ENCODE peak calls at places on chromosomes 4 and X, in five cellular contexts. One of them, this sample, is unnamed. For H3K9me2, the result is how much of the 10 kb centered on the place peaks cover.

GRCh38 chr4:508675-509373 is 9.8 kb downstream of the PIGG start:
- DNase-seq in GM23248: no peak
- DNase-seq in HCT116: no peak
- DNase-seq in GM23338: no peak
- DNase-seq in MM.1S: no peak
- DNase-seq in this sample: no peak

GRCh38 chr4:78145622-78146021 is 88.5 kb downstream of the FRAS1 start:
- DNase-seq in GM23248: no peak
- DNase-seq in HCT116: no peak
- DNase-seq in GM23338: peak
- DNase-seq in MM.1S: no peak
- DNase-seq in this sample: no peak

GRCh38 chr4:67234296-67234695 is 311.0 kb downstream of the CENPC start:
- DNase-seq in GM23248: no peak
- DNase-seq in HCT116: no peak
- DNase-seq in GM23338: peak
- DNase-seq in MM.1S: no peak
- DNase-seq in this sample: peak

GRCh38 chr4:74174941-74175340 is 17.0 kb downstream of the MTHFD2L start:
- DNase-seq in GM23248: no peak
- DNase-seq in HCT116: no peak
- DNase-seq in GM23338: no peak
- DNase-seq in MM.1S: no peak
- DNase-seq in this sample: no peak

GRCh38 chr4:8907596-8908205 is 36.1 kb upstream of the HMX1 start:
- DNase-seq in GM23248: no peak
- DNase-seq in HCT116: no peak
- DNase-seq in GM23338: no peak
- DNase-seq in MM.1S: no peak
- DNase-seq in this sample: no peak

GRCh38 chr4:85787133-85787532 is 312.2 kb downstream of the ARHGAP24 start:
- DNase-seq in GM23248: peak
- DNase-seq in HCT116: no peak
- DNase-seq in GM23338: no peak
- DNase-seq in MM.1S: no peak
- DNase-seq in this sample: peak

GRCh38 chr4:149280886-149281285 is 534.8 kb downstream of the IQCM start:
- DNase-seq in GM23248: no peak
- DNase-seq in HCT116: no peak
- DNase-seq in GM23338: no peak
- DNase-seq in MM.1S: no peak
- DNase-seq in this sample: no peak

GRCh38 chrX:95950679-95951078 is 734.0 kb upstream of the DIAPH2 start:
- DNase-seq in GM23248: no peak
- DNase-seq in HCT116: no peak
- DNase-seq in GM23338: no peak
- DNase-seq in MM.1S: peak
- DNase-seq in this sample: no peak

GRCh38 chr4:133921280-133922195 is 280.1 kb downstream of the PABPC4L start:
- DNase-seq in GM23248: peak
- DNase-seq in HCT116: no peak
- DNase-seq in GM23338: no peak
- DNase-seq in MM.1S: no peak
- DNase-seq in this sample: peak

GRCh38 chr4:122104184-122104583 is 47.9 kb upstream of the BLTP1 start:
- DNase-seq in GM23248: no peak
- DNase-seq in HCT116: no peak
- DNase-seq in GM23338: no peak
- DNase-seq in MM.1S: no peak
- DNase-seq in this sample: no peak

GRCh38 chr4:4914965-4915845 is 55.7 kb downstream of the MSX1 start:
- DNase-seq in GM23248: no peak
- DNase-seq in HCT116: no peak
- DNase-seq in GM23338: no peak
- DNase-seq in MM.1S: no peak
- DNase-seq in this sample: no peak

GRCh38 chr4:15656038-15656470 is 897 bp upstream of the FBXL5 start:
- DNase-seq in GM23248: no peak
- DNase-seq in HCT116: no peak
- DNase-seq in GM23338: peak
- DNase-seq in MM.1S: no peak
- DNase-seq in this sample: no peak

GRCh38 chr4:112147697-112148096 is 2.4 kb downstream of the FAM241A start:
- DNase-seq in GM23248: peak
- DNase-seq in HCT116: no peak
- DNase-seq in GM23338: no peak
- DNase-seq in MM.1S: no peak
- DNase-seq in this sample: no peak

GRCh38 chr4:186915816-186916215 is 192.2 kb upstream of the FAT1 start:
- DNase-seq in GM23248: no peak
- DNase-seq in HCT116: no peak
- DNase-seq in GM23338: peak
- DNase-seq in MM.1S: no peak
- DNase-seq in this sample: no peak

GRCh38 chr4:74100531-74100930 is 1.5 kb upstream of the CXCL2 start:
- DNase-seq in GM23248: no peak
- DNase-seq in HCT116: no peak
- DNase-seq in GM23338: no peak
- DNase-seq in MM.1S: no peak
- DNase-seq in this sample: peak

GRCh38 chr4:116639070-116639577 is 446.3 kb downstream of the TRAM1L1 start:
- DNase-seq in GM23248: no peak
- DNase-seq in HCT116: no peak
- DNase-seq in GM23338: no peak
- DNase-seq in MM.1S: peak
- DNase-seq in this sample: no peak

GRCh38 chrX:82087699-82088098 is 885.8 kb downstream of the SH3BGRL start:
- DNase-seq in GM23248: no peak
- DNase-seq in HCT116: no peak
- DNase-seq in GM23338: no peak
- DNase-seq in MM.1S: peak
- DNase-seq in this sample: no peak

GRCh38 chr4:1598206-1598605 is 85.9 kb downstream of the FAM53A start:
- DNase-seq in GM23248: no peak
- DNase-seq in HCT116: no peak
- DNase-seq in GM23338: no peak
- DNase-seq in MM.1S: no peak
- DNase-seq in this sample: no peak

GRCh38 chr4:33966808-33967207 is 2277.5 kb downstream of the ARAP2 start:
- DNase-seq in GM23248: no peak
- DNase-seq in HCT116: no peak
- DNase-seq in GM23338: no peak
- DNase-seq in MM.1S: no peak
- DNase-seq in this sample: no peak

GRCh38 chrX:153438522-153438921 is 7.3 kb downstream of the TREX2 start:
- DNase-seq in GM23248: peak
- DNase-seq in HCT116: no peak
- DNase-seq in GM23338: no peak
- DNase-seq in MM.1S: no peak
- DNase-seq in this sample: peak

GRCh38 chr4:184924516-184924915 is 93.8 kb upstream of the HELT start:
- DNase-seq in GM23248: no peak
- DNase-seq in HCT116: no peak
- DNase-seq in GM23338: no peak
- DNase-seq in MM.1S: peak
- DNase-seq in this sample: no peak

GRCh38 chrX:71098302-71098701 is 2.7 kb downstream of the FOXO4 start:
- DNase-seq in GM23248: peak
- DNase-seq in HCT116: peak
- DNase-seq in GM23338: peak
- DNase-seq in MM.1S: peak
- DNase-seq in this sample: peak

GRCh38 chr4:177554966-177555574 is 112.8 kb upstream of the AGA start:
- DNase-seq in GM23248: peak
- DNase-seq in HCT116: no peak
- DNase-seq in GM23338: peak
- DNase-seq in MM.1S: peak
- DNase-seq in this sample: peak

GRCh38 chr4:123783091-123783765 is 386.6 kb downstream of the SPRY1 start:
- DNase-seq in GM23248: peak
- DNase-seq in HCT116: no peak
- DNase-seq in GM23338: no peak
- DNase-seq in MM.1S: no peak
- DNase-seq in this sample: no peak
- H3K9me2 ChIP-seq in GM23248: under half
- H3K9me2 ChIP-seq in HCT116: under half
- H3K9me2 ChIP-seq in GM23338: under half
- H3K9me2 ChIP-seq in MM.1S: under half
- H3K9me2 ChIP-seq in this sample: under half

DNA sequence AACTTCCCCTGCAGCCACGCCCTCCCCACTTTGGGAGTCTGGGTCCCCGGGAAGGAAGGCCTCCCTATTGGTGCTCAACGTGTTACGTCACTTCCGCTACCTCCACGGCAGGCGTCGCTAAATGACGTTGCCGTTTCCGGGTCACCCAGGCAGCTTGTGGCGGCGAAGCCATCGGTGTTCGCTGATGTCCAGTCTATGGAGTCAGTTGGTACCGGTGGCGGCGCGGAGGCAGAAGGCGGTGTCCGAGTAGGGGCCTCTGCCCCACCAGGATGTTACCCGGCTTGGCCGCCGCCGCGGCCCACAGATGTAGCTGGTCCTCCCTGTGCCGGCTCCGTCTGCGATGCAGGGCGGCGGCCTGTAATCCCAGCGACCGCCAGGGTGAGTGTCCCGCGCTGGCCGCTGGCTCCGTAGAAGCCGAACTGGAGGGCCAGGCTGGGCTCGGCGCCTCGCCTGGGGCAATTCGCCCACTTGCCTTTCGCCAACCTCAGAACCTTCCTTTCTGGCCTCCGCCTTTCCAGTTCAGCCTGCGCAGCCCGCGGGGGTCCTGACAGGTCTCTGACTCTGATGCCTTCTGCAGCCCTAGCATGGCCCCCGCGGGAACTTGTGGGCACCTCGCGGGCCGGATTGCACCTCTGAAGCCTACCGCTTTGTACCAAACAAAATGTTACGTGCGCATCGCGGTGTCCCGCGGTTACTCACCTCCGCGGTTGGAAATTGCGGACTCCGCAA is at the start of gene SLC30A9:
- DNase-seq in GM23248: peak
- DNase-seq in HCT116: peak
- DNase-seq in GM23338: peak
- DNase-seq in MM.1S: peak
- DNase-seq in this sample: peak
- TF ChIP-seq EZH2 in GM23248: no peak
- TF ChIP-seq EZH2 in HCT116: no peak
- TF ChIP-seq EZH2 in GM23338: no peak
- TF ChIP-seq EZH2 in MM.1S: no peak
- TF ChIP-seq EZH2 in this sample: no peak

DNA sequence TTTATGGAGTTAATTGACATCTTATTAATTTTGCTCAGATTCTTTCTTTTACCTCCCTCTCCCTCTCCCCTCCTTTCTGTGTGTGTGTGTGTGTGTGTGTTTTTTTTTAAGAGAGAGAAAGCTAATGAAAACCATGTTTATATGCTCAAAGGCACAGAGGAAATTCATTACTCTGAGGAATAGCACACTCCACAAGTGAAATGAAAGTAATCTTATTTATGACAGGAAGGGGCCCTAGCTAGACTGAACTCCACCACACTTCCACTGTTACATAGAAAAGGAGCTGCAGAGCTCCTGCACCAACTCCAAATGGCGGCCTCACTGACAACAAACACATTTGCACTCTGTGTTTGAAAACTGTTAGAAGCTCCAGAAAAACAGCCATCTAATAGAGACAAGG is 150.6 kb downstream of the RASL11B start:
- DNase-seq in GM23248: peak
- DNase-seq in HCT116: no peak
- DNase-seq in GM23338: no peak
- DNase-seq in MM.1S: no peak
- DNase-seq in this sample: peak
- H2AFZ ChIP-seq in GM23248: peak
- H2AFZ ChIP-seq in HCT116: no peak
- H2AFZ ChIP-seq in GM23338: no peak
- H2AFZ ChIP-seq in MM.1S: no peak
- H2AFZ ChIP-seq in this sample: no peak

GRCh38 chrX:40154229-40154852 is 56.6 kb upstream of the BCOR start:
- DNase-seq in GM23248: peak
- DNase-seq in HCT116: no peak
- DNase-seq in GM23338: peak
- DNase-seq in MM.1S: no peak
- DNase-seq in this sample: peak
- H3K9me2 ChIP-seq in GM23248: under half
- H3K9me2 ChIP-seq in HCT116: under half
- H3K9me2 ChIP-seq in GM23338: under half
- H3K9me2 ChIP-seq in MM.1S: under half
- H3K9me2 ChIP-seq in this sample: under half

GRCh38 chr4:25031077-25031606 is 396 bp upstream of the LGI2 start:
- DNase-seq in GM23248: peak
- DNase-seq in HCT116: no peak
- DNase-seq in GM23338: peak
- DNase-seq in MM.1S: no peak
- DNase-seq in this sample: peak
- TF ChIP-seq EZH2 in GM23248: no peak
- TF ChIP-seq EZH2 in HCT116: no peak
- TF ChIP-seq EZH2 in GM23338: peak
- TF ChIP-seq EZH2 in MM.1S: no peak
- TF ChIP-seq EZH2 in this sample: no peak

DNA sequence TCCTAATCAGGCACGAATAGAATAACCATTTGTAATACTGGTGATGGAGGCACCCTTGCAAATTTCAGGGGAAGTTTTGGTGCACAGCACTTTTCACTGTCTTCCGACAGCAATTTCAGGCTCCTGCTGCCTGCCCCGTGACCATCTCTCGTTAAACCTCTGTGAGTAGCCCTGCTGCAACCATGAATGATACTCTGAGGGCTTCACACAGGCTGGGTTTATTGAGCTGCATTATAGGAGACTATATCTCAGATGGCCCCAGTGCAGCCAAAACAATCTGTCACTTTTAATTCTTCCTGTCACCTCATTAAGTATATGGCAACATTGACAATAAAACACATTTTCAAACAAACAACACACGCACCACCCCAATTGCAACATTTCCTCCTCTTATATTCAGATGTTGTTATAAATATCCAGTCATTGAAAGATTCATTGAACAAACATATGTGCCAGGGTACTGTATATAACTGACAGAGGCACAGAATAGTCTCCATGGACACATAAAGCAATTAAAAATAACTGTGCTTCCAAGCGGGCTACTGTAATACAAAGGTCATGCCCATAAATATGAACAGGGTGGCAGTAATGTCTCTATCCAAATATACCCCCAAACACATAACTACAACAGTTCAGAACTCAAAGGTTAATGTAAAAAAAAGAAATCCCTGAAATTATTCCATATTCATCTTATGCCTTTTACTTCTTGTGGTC is 477.0 kb downstream of the GBA3 start:
- DNase-seq in GM23248: no peak
- DNase-seq in HCT116: no peak
- DNase-seq in GM23338: no peak
- DNase-seq in MM.1S: no peak
- DNase-seq in this sample: no peak
- H2AFZ ChIP-seq in GM23248: no peak
- H2AFZ ChIP-seq in HCT116: no peak
- H2AFZ ChIP-seq in GM23338: no peak
- H2AFZ ChIP-seq in MM.1S: no peak
- H2AFZ ChIP-seq in this sample: no peak